ENCODE peak calls at places on chromosomes 1 and 21, in four cellular contexts. U is breast epithelium, F is transverse colon, W is thyroid gland. X is an unnamed sample.
A peak's percentile ranks its signal among the peaks of the same experiment; 100 is the strongest.

GRCh38 chr1:205475855-205476254 is 20.0 kb upstream of the BLACAT1 start:
- DNase-seq in U (no peak), F (no peak), W (no peak), X (no peak)

GRCh38 chr1:220680085-220680687 is 10.0 kb upstream of the C1orf115 start:
- DNase-seq in U (no peak), F (no peak), W (peak; percentile 37), X (no peak)

GRCh38 chr1:27137022-27137542 is 17.8 kb downstream of the SLC9A1 start:
- DNase-seq in U (no peak), F (peak; percentile 67), W (peak; percentile 40), X (no peak)

GRCh38 chr1:94526152-94526551 is 15.4 kb downstream of the F3 start:
- DNase-seq in U (no peak), F (no peak), W (no peak), X (no peak)

GRCh38 chr1:204431310-204432184 is 19.9 kb upstream of the PPP1R15B start:
- DNase-seq in U (peak; percentile 82), F (peak; percentile 83), W (peak; percentile 80), X (peak; percentile 96)

GRCh38 chr1:116954450-116954849 is 44.7 kb downstream of the PTGFRN start:
- DNase-seq in U (no peak), F (no peak), W (no peak), X (no peak)

GRCh38 chr1:168833352-168833751 is 104.3 kb upstream of the DPT start:
- DNase-seq in U (no peak), F (no peak), W (no peak), X (no peak)

GRCh38 chr1:148263128-148263905 is 111.2 kb upstream of the NBPF11 start:
- DNase-seq in U (peak; percentile 73), F (peak; percentile 80), W (peak; percentile 60), X (peak; percentile 94)

GRCh38 chr1:194930132-194930531 is 1678.1 kb downstream of the KCNT2 start:
- DNase-seq in U (no peak), F (no peak), W (no peak), X (no peak)

GRCh38 chr1:159959451-159959850 is 5.4 kb upstream of the SLAMF9 start:
- DNase-seq in U (no peak), F (no peak), W (no peak), X (peak; percentile 59)

GRCh38 chr1:97308131-97308530 is 586.5 kb downstream of the PTBP2 start:
- DNase-seq in U (no peak), F (no peak), W (no peak), X (no peak)

GRCh38 chr1:50894340-50894739 is 65.7 kb downstream of the FAF1 start:
- DNase-seq in U (no peak), F (no peak), W (no peak), X (no peak)

GRCh38 chr1:233598891-233599541 is 14.9 kb upstream of the KCNK1 start:
- DNase-seq in U (no peak), F (no peak), W (no peak), X (no peak)

GRCh38 chr1:30420519-30421050 is 302.8 kb downstream of the MATN1 start:
- DNase-seq in U (peak; percentile 28), F (no peak), W (no peak), X (peak; percentile 79)

GRCh38 chr1:10800778-10801177 is 4.3 kb upstream of the CASZ1 start:
- DNase-seq in U (no peak), F (no peak), W (no peak), X (no peak)

GRCh38 chr1:43274125-43274803 is 4.5 kb downstream of the TMEM125 start:
- DNase-seq in U (peak; percentile 36), F (no peak), W (peak; percentile 49), X (peak; percentile 78)

GRCh38 chr1:30645807-30646206 is 77.6 kb downstream of the MATN1 start:
- DNase-seq in U (no peak), F (no peak), W (no peak), X (no peak)

GRCh38 chr1:114746450-114747121 is 11.2 kb downstream of the CSDE1 start:
- DNase-seq in U (no peak), F (no peak), W (no peak), X (no peak)

GRCh38 chr1:145977486-145978476 is 13.3 kb downstream of the POLR3GL start:
- DNase-seq in U (peak; percentile 66), F (peak; percentile 84), W (peak; percentile 81), X (peak; percentile 92)

GRCh38 chr1:36553591-36554417 is 71.1 kb upstream of the CSF3R start:
- DNase-seq in U (peak; percentile 61), F (peak; percentile 44), W (peak; percentile 54), X (no peak)

GRCh38 chr1:906532-907420 is 16.9 kb upstream of the SAMD11 start:
- DNase-seq in U (peak; percentile 46), F (peak; percentile 75), W (peak; percentile 85), X (no peak)

GRCh38 chr1:166063701-166064100 is 103.1 kb downstream of the FAM78B start:
- DNase-seq in U (no peak), F (no peak), W (no peak), X (no peak)

GRCh38 chr21:31476551-31477120 is 132.6 kb upstream of the TIAM1 start:
- DNase-seq in U (no peak), F (no peak), W (no peak), X (no peak)

GRCh38 chr1:213976665-213977485 is 10.9 kb upstream of the PROX1 start:
- DNase-seq in U (no peak), F (no peak), W (no peak), X (no peak)

GRCh38 chr1:59428828-59429227 is 131.9 kb downstream of the FGGY start:
- DNase-seq in U (no peak), F (peak; percentile 45), W (no peak), X (no peak)

GRCh38 chr1:244969355-244970235 is 105.3 kb upstream of the HNRNPU start:
- DNase-seq in U (peak; percentile 73), F (peak; percentile 77), W (peak; percentile 79), X (peak; percentile 94)
- TF ChIP-seq CTCF in U (peak; percentile 15), F (no peak), W (no peak), X (no peak)

DNA sequence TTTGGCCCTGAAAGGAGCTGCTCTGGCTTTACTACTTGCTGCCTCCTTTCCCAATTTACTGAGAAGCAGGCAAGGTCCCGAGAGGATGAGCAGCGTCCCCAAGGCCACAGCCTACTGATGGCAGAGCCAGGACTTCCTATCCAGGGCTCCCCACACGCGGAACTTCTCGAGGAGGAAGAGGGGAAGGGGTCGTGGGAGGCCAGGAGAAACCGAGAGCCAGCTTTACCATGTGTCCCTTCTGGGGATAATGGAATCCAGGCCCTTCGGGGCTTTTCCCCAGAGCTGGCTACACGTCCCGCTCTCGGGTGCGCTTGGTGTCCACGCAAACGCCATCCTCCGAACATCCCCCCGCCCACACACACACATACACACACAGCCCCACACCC is 4.3 kb upstream of the CCN1 start:
- DNase-seq in U (no peak), F (no peak), W (no peak), X (no peak)
- H3K4me3 ChIP-seq in U (peak overlapping the region; percentile 73), F (peak overlapping the region; percentile 63), W (peak overlapping the region; percentile 66), X (peak overlapping the region; percentile 55)

DNA sequence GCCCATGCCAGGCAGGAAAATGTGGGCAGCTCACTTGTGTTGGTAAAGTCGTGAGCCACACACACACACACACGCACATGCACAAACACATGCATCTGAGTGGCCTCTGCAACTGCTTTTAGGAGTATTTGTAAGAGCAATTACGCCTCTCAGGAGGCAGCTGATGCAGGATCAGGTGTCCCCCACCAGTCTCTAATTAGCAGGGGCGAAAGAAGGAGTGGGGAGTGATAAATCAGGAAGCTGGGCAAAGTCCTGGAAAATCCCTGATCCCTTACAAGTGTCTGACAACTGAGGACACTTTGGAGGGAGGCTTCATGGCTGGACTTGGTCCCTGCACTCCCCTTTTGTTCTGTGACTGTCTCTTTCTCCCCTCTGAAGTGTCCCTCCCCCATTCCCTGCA is 5.7 kb upstream of the IVL start:
- DNase-seq in U (no peak), F (no peak), W (no peak), X (no peak)
- TF ChIP-seq POLR2A in U (no peak), F (no peak), W (no peak), X (no peak)

GRCh38 chr1:209484429-209484828 is 99.1 kb upstream of the CAMK1G start:
- DNase-seq in U (no peak), F (no peak), W (no peak), X (no peak)
- TF ChIP-seq CTCF in U (no peak), F (no peak), W (no peak), X (no peak)

DNA sequence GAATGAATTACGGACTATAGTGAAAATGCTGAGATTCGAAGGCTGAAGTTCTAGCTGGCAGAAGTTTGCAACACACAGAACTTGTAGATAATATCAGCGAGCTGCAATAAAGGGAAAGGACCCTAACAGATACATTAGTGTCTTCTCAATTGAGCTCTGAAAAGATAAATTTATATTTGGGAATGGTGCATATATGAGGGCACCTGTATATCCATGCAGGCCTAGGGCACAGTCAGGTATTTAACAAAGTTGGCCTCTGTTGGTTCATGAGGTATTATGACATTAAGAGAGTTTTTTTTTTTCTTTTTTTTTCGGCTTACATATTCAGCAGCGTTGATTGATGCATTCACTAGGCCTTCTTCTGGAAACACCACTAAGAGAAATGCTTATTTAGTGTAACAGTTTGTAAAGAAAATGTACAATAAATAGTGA is 2.2 kb downstream of the NFIA start:
- DNase-seq in U (no peak), F (no peak), W (no peak), X (no peak)
- H3K4me3 ChIP-seq in U (peak overlapping the region; percentile 91), F (peak overlapping the region; percentile 91), W (peak overlapping the region; percentile 85), X (no peak overlapping the region)

DNA sequence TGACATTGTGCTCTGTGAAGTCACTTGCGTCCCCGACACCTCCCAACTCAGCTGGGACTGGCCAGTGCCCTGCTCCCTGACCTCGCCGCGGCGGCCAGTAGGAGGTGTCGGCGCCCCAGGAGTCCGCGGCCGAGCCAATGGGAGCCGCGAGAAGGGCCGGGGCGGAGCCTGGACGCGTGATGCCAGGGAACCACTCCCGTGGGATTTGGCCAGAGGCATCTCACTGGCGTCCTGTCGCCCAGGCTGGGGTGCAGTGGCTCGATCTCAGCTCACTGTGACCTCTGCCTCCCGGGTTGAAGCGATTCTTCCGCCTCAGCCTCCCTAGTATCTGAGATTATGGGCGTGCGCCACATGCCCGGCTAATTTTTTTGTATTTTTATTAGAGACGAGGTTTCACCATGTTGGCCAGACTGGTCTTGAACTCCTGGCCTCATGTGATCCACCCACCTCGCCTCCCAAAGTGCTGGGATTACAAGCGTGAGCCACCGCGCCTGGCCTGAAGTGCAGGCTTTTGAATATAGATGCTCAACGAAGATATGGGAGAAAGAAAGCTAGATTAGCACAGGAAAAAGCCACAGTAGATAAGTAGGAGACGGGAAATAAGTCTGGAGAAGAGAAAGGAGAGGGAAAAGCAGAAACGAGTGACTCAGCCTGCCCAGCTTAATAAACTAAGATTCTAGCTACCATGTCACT is 38.0 kb downstream of the ZBTB8OS start:
- DNase-seq in U (peak; percentile 86), F (peak; percentile 89), W (peak; percentile 89), X (peak; percentile 79)
- TF ChIP-seq POLR2A in U (no peak), F (peak; percentile 62), W (no peak), X (no peak)

GRCh38 chr1:98659879-98660278 is 1.6 kb upstream of the SNX7 start:
- DNase-seq in U (no peak), F (no peak), W (no peak), X (no peak)

GRCh38 chr1:98660941-98661543 is 479 bp upstream of the SNX7 start:
- DNase-seq in U (no peak), F (no peak), W (no peak), X (no peak)

GRCh38 chr1:98662354-98662665 is 789 bp downstream of the SNX7 start:
- DNase-seq in U (no peak), F (no peak), W (no peak), X (no peak)

GRCh38 chr1:98661544-98662353 is at the start of gene SNX7:
- DNase-seq in U (peak; percentile 88), F (peak; percentile 89), W (peak; percentile 88), X (peak; percentile 96)
- TF ChIP-seq CTCF in U (no peak), F (no peak), W (no peak), X (no peak)